ENCODE peak calls at places on chromosome 18, in ten cellular contexts. T is IMR-90; X is left ventricle myocardium inferior; H is CD8-positive, alpha-beta T cell; N is BE2C; I is spleen; J is NT2/D1; U is cardiac muscle cell; B is lower lobe of right lung; E is OCI-LY7. L is an unnamed sample. For H3K9me3, the result is how much of the 10 kb centered on the place peaks cover.

GRCh38 chr18:3747176-3747973 is 297.4 kb downstream of the TGIF1 start:
- DNase-seq in T (peak), X (no peak), H (no peak), N (no peak), I (no peak), J (no peak), U (no peak), B (no peak), E (no peak), L (no peak)

GRCh38 chr18:44736664-44737063 is 56.0 kb downstream of the SETBP1 start:
- DNase-seq in T (no peak), X (no peak), H (no peak), N (peak), I (no peak), J (no peak), U (no peak), B (no peak), E (no peak), L (no peak)

GRCh38 chr18:61894751-61895524 is 2.1 kb upstream of the RNF152 start:
- DNase-seq in T (no peak), X (no peak), H (no peak), N (no peak), I (no peak), J (no peak), U (peak), B (no peak), E (no peak), L (no peak)

GRCh38 chr18:70671889-70672551 is 383.2 kb downstream of the SOCS6 start:
- DNase-seq in T (no peak), X (no peak), H (no peak), N (no peak), I (no peak), J (no peak), U (no peak), B (no peak), E (peak), L (no peak)

GRCh38 chr18:32550958-32551357 is 80.3 kb upstream of the GAREM1 start:
- DNase-seq in T (no peak), X (no peak), H (no peak), N (no peak), I (no peak), J (no peak), U (peak), B (no peak), E (no peak), L (no peak)

GRCh38 chr18:13313006-13313661 is 94.6 kb downstream of the LDLRAD4 start:
- DNase-seq in T (no peak), X (no peak), H (peak), N (no peak), I (no peak), J (no peak), U (no peak), B (no peak), E (no peak), L (no peak)

GRCh38 chr18:69401475-69402218 is 959 bp downstream of the DOK6 start:
- DNase-seq in T (peak), X (no peak), H (no peak), N (no peak), I (no peak), J (no peak), U (peak), B (no peak), E (no peak), L (no peak)

GRCh38 chr18:3579701-3580100 is 129.7 kb downstream of the TGIF1 start:
- DNase-seq in T (peak), X (no peak), H (no peak), N (no peak), I (no peak), J (no peak), U (no peak), B (no peak), E (no peak), L (no peak)

GRCh38 chr18:11293794-11294193 is 144.4 kb upstream of the PIEZO2 start:
- DNase-seq in T (no peak), X (no peak), H (no peak), N (no peak), I (no peak), J (no peak), U (no peak), B (no peak), E (no peak), L (no peak)

GRCh38 chr18:33264566-33264965 is 176.0 kb downstream of the CCDC178 start:
- DNase-seq in T (no peak), X (no peak), H (no peak), N (no peak), I (no peak), J (no peak), U (peak), B (no peak), E (no peak), L (no peak)

GRCh38 chr18:35005963-35006577 is 35.1 kb upstream of the MAPRE2 start:
- DNase-seq in T (peak), X (no peak), H (no peak), N (no peak), I (no peak), J (peak), U (peak), B (no peak), E (peak), L (no peak)

GRCh38 chr18:45044787-45045186 is 364.1 kb downstream of the SETBP1 start:
- DNase-seq in T (no peak), X (no peak), H (no peak), N (no peak), I (no peak), J (no peak), U (no peak), B (no peak), E (no peak), L (no peak)

GRCh38 chr18:8559612-8560011 is 49.6 kb upstream of the RAB12 start:
- DNase-seq in T (peak), X (no peak), H (no peak), N (no peak), I (no peak), J (no peak), U (no peak), B (no peak), E (no peak), L (no peak)

GRCh38 chr18:41646915-41647314 is 308.1 kb upstream of the PIK3C3 start:
- DNase-seq in T (no peak), X (no peak), H (no peak), N (no peak), I (no peak), J (no peak), U (no peak), B (no peak), E (no peak), L (no peak)

GRCh38 chr18:65725421-65726050 is 25.3 kb upstream of the CDH7 start:
- DNase-seq in T (no peak), X (no peak), H (no peak), N (peak), I (no peak), J (peak), U (peak), B (no peak), E (no peak), L (no peak)

GRCh38 chr18:30908381-30908780 is 134.2 kb downstream of the DSC3 start:
- DNase-seq in T (no peak), X (no peak), H (no peak), N (no peak), I (no peak), J (no peak), U (no peak), B (no peak), E (no peak), L (no peak)

GRCh38 chr18:58013241-58014211 is 30.5 kb upstream of the NEDD4L start:
- DNase-seq in T (peak), X (no peak), H (no peak), N (no peak), I (no peak), J (no peak), U (no peak), B (no peak), E (no peak), L (no peak)

GRCh38 chr18:63258749-63259580 is 60.6 kb downstream of the BCL2 start:
- DNase-seq in T (no peak), X (no peak), H (no peak), N (no peak), I (no peak), J (no peak), U (no peak), B (no peak), E (no peak), L (no peak)

GRCh38 chr18:26714739-26715138 is 150.8 kb downstream of the AQP4 start:
- DNase-seq in T (no peak), X (no peak), H (no peak), N (no peak), I (no peak), J (no peak), U (no peak), B (no peak), E (no peak), L (no peak)

GRCh38 chr18:79589601-79590091 is 90.0 kb upstream of the CTDP1 start:
- DNase-seq in T (no peak), X (no peak), H (no peak), N (no peak), I (peak), J (no peak), U (no peak), B (peak), E (no peak), L (no peak)

DNA sequence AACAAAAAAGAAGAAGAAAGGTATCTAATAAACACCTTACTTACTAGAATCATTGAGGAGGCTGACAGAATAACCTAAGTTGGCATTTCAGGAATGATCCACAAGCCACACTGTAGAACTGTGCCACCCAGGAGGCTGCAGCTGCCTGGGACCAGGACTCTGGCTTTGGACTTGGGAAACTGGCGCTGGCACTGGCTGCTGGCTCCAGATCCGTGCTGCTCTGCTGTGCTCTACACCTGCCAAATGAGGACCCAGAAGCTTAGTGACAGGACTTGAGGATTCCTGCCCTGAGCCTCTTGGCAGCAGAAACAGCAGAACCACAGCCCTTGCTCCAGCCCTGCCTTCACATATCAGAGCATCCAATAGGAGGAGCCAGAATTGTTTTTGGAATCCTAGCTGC is 113.5 kb downstream of the CABLES1 start:
- DNase-seq in T (no peak), X (no peak), H (no peak), N (no peak), I (no peak), J (no peak), U (no peak), B (no peak), E (no peak), L (no peak)
- H3K9me3 ChIP-seq in T (under half), X (under half), H (under half), N (under half), I (under half), J (under half), U (under half), B (under half), E (under half), L (under half)

GRCh38 chr18:59270689-59271257 is 2.5 kb downstream of the RAX start:
- DNase-seq in T (no peak), X (no peak), H (no peak), N (no peak), I (peak), J (no peak), U (no peak), B (no peak), E (no peak), L (no peak)

GRCh38 chr18:59271606-59272220 is 1.5 kb downstream of the RAX start:
- DNase-seq in T (no peak), X (no peak), H (no peak), N (no peak), I (peak), J (no peak), U (no peak), B (no peak), E (no peak), L (no peak)

GRCh38 chr18:59268127-59268721 is 5.0 kb downstream of the RAX start:
- DNase-seq in T (no peak), X (no peak), H (no peak), N (no peak), I (peak), J (no peak), U (no peak), B (no peak), E (no peak), L (no peak)

GRCh38 chr18:59268722-59269562 is 4.3 kb downstream of the RAX start:
- DNase-seq in T (no peak), X (peak), H (no peak), N (peak), I (peak), J (peak), U (peak), B (peak), E (no peak), L (no peak)

DNA sequence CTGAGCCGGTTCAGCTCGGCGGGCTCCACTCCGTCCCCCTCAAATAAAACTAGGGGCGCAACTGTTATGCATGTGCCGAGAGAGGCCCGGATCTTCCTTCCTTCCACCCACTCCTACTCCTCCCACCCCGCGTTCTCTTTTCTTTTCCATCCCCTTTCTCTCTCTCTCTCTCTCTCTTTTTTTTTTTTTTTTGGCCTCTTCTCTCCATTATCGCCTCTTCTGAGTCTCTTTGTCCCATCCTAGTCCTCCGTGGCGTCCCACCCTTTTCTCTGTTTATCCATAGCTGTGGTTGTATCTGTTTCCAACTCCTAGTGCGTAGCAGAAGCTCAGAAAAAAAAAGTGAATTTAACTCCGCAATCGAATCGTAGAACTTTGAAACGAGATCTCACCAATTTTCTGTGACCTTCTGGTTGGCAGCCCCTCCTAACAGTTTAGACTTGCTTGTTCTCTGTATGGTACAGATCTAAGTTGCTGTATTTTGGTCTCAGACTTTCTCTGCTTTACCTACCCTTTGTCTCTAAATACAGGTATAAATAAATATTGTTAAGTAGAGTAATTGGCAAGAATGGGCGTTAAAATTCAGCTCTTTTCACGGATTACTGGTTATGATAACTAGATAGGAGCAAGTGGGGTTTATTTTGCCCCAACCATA is 3.6 kb downstream of the RAX start:
- DNase-seq in T (no peak), X (no peak), H (no peak), N (no peak), I (no peak), J (no peak), U (no peak), B (no peak), E (no peak), L (no peak)
- H3K4me3 ChIP-seq in T (no peak), X (peak), H (no peak), N (no peak), I (peak), J (peak), U (peak), B (peak), E (no peak), L (peak)

GRCh38 chr18:4869101-4869500 is 328.0 kb downstream of the AKAIN1 start:
- DNase-seq in T (no peak), X (no peak), H (no peak), N (no peak), I (no peak), J (no peak), U (no peak), B (no peak), E (no peak), L (no peak)

GRCh38 chr18:4871197-4871596 is 325.9 kb downstream of the AKAIN1 start:
- DNase-seq in T (no peak), X (no peak), H (no peak), N (no peak), I (no peak), J (no peak), U (no peak), B (no peak), E (no peak), L (no peak)

GRCh38 chr18:4870177-4870773 is 326.8 kb downstream of the AKAIN1 start:
- DNase-seq in T (no peak), X (no peak), H (no peak), N (no peak), I (no peak), J (no peak), U (no peak), B (no peak), E (no peak), L (no peak)
- H3K9me3 ChIP-seq in T (under half), X (half or more), H (under half), N (under half), I (under half), J (under half), U (under half), B (under half), E (under half), L (under half)

DNA sequence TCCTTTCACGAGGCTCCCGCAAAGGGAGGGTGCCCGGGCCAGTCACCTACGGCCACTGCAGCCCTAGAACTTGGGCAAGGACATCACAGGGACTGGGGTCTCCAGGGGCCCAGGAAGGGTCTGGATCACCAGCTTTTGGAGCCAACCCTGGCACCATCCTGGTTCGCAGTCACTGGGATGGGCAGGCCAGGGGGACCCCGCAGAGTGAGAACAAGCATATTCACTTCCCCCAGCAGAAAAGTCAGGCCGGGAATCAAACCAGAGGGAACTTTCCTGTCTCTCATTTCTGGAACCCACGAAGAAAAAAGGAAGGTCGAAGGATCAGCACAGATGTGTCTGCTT is 15.4 kb downstream of the SMAD7 start:
- DNase-seq in T (no peak), X (no peak), H (no peak), N (no peak), I (no peak), J (no peak), U (no peak), B (no peak), E (no peak), L (no peak)
- H3K4me3 ChIP-seq in T (no peak), X (peak), H (no peak), N (no peak), I (no peak), J (no peak), U (peak), B (peak), E (peak), L (peak)